ENCODE peak calls at places on chromosomes 11 and 22, in four cellular contexts. W is amygdala; U is Ammon's horn; M is activated CD4-positive, alpha-beta T cell treated with anti-CD3 and anti-CD28 coated beads, Interleukin-2, amount 10 ng/mL, durations not matched to agents 7 days and 5 days. N is an unnamed sample.

GRCh38 chr11:129458756-129459535 is 83.3 kb downstream of the BARX2 start:
- DNase-seq in M (no peak), W (no peak), U (no peak), N (no peak)

GRCh38 chr11:118238947-118239346 is 13.2 kb downstream of the MPZL3 start:
- DNase-seq in W (no peak), U (no peak), M (no peak), N (no peak)

GRCh38 chr22:48884292-48884691 is 943.4 kb downstream of the BRD1 start:
- DNase-seq in M (no peak), U (no peak), W (no peak), N (no peak)

GRCh38 chr11:24645563-24645962 is 148.7 kb downstream of the LUZP2 start:
- DNase-seq in W (no peak), M (no peak), U (no peak), N (no peak)

GRCh38 chr11:40384991-40385390 is 1074.5 kb downstream of the LRRC4C start:
- DNase-seq in M (no peak), U (no peak), W (no peak), N (no peak)

GRCh38 chr11:18393581-18394299 is 623 bp upstream of the LDHA start:
- DNase-seq in U (no peak), W (no peak), M (no peak), N (no peak)

GRCh38 chr11:123438191-123438627 is 8.1 kb downstream of the GRAMD1B start:
- DNase-seq in W (no peak), M (no peak), U (no peak), N (no peak)

GRCh38 chr11:47924184-47924671 is 56.1 kb upstream of the PTPRJ start:
- DNase-seq in M (no peak), U (no peak), W (no peak), N (no peak)

GRCh38 chr22:35649026-35649553 is 844 bp downstream of the APOL6 start:
- DNase-seq in U (no peak), M (no peak), W (no peak), N (no peak)

GRCh38 chr11:73578786-73579185 is 19.1 kb downstream of the FAM168A start:
- DNase-seq in U (no peak), W (no peak), M (peak; percentile 10), N (no peak)

GRCh38 chr11:86039094-86039493 is 29.8 kb downstream of the PICALM start:
- DNase-seq in U (no peak), M (no peak), W (no peak), N (no peak)

N was measured in CD4-positive, CD25-positive, alpha-beta regulatory T cell.